ENCODE peak calls at places on chromosomes 2 and 18, in nine cellular contexts. M, W, T, J, I, R, Y, V and S are unnamed samples.

GRCh38 chr18:49697757-49698595 is 115.4 kb downstream of the ACAA2 start:
- DNase-seq in J (no peak), T (no peak), V (no peak), I (no peak), R (peak), Y (peak), W (peak), M (no peak), S (no peak)

GRCh38 chr2:172097557-172098131 is 5.1 kb downstream of the DLX2 start:
- DNase-seq in M (no peak), I (no peak), T (no peak), W (no peak), Y (no peak), R (no peak), J (no peak), V (no peak), S (no peak)

GRCh38 chr18:274313-274712 is 6.5 kb upstream of the THOC1 start:
- DNase-seq in W (no peak), T (no peak), I (no peak), Y (no peak), J (no peak), R (no peak), M (no peak), V (no peak), S (no peak)

GRCh38 chr2:25955869-25956535 is 26.3 kb downstream of the KIF3C start:
- DNase-seq in V (peak), W (no peak), R (no peak), Y (no peak), T (no peak), J (no peak), M (peak), I (no peak), S (no peak)

GRCh38 chr2:239993291-239993690 is 31.9 kb downstream of the NDUFA10 start:
- DNase-seq in Y (no peak), V (no peak), R (no peak), I (no peak), J (no peak), M (no peak), W (no peak), T (no peak), S (no peak)

GRCh38 chr18:50861617-50862016 is 17.3 kb upstream of the ME2 start:
- DNase-seq in V (no peak), T (no peak), Y (no peak), R (no peak), I (no peak), J (no peak), W (no peak), M (no peak), S (no peak)

GRCh38 chr2:28977176-28977875 is 3.8 kb upstream of the TOGARAM2 start:
- DNase-seq in I (no peak), V (no peak), T (no peak), Y (no peak), J (no peak), M (no peak), R (no peak), W (no peak), S (no peak)

GRCh38 chr18:71398530-71398929 is 1109.7 kb downstream of the SOCS6 start:
- DNase-seq in T (no peak), J (no peak), I (no peak), W (peak), V (peak), R (peak), M (peak), Y (peak), S (no peak)

GRCh38 chr18:67788784-67789545 is 272.4 kb upstream of the DSEL start:
- DNase-seq in V (no peak), M (no peak), Y (no peak), I (no peak), T (no peak), R (no peak), J (no peak), W (no peak), S (no peak)

GRCh38 chr2:138846216-138846821 is 66.1 kb upstream of the NXPH2 start:
- DNase-seq in V (peak), T (no peak), J (no peak), M (peak), Y (peak), R (peak), W (peak), I (no peak), S (peak)

GRCh38 chr2:75523313-75524275 is 37.1 kb downstream of the EVA1A start:
- DNase-seq in W (peak), Y (peak), M (no peak), I (no peak), R (peak), J (no peak), T (no peak), V (peak), S (peak)

GRCh38 chr18:23824235-23824634 is 135.0 kb downstream of the LAMA3 start:
- DNase-seq in T (no peak), W (peak), Y (no peak), R (no peak), I (no peak), J (no peak), M (no peak), V (peak), S (no peak)

GRCh38 chr2:109171444-109172334 is 42.7 kb downstream of the SH3RF3 start:
- DNase-seq in T (peak), R (peak), I (peak), M (no peak), Y (peak), V (peak), W (peak), J (peak), S (peak)

GRCh38 chr2:44075536-44075935 is 79.7 kb upstream of the LRPPRC start:
- DNase-seq in J (peak), R (peak), M (peak), T (peak), V (peak), Y (peak), W (peak), I (no peak), S (peak)

GRCh38 chr2:188675391-188676011 is 298.7 kb upstream of the COL3A1 start:
- DNase-seq in W (peak), M (no peak), R (peak), T (no peak), V (peak), Y (peak), J (no peak), I (no peak), S (peak)

GRCh38 chr2:133422946-133423345 is 145.3 kb downstream of the NCKAP5 start:
- DNase-seq in I (no peak), Y (peak), V (peak), W (peak), M (no peak), T (no peak), J (no peak), R (peak), S (peak)

GRCh38 chr2:218323526-218324472 is 31.5 kb upstream of the TMBIM1 start:
- DNase-seq in W (peak), J (no peak), Y (peak), V (peak), T (peak), I (peak), M (peak), R (peak), S (peak)

GRCh38 chr2:224325941-224326340 is 76.0 kb downstream of the FAM124B start:
- DNase-seq in T (no peak), J (no peak), R (no peak), V (no peak), Y (no peak), I (no peak), M (no peak), W (no peak), S (no peak)

GRCh38 chr18:3016584-3017292 is 3.8 kb upstream of the LPIN2 start:
- DNase-seq in M (peak), Y (no peak), I (no peak), W (no peak), T (no peak), V (peak), J (no peak), R (no peak), S (no peak)

GRCh38 chr18:13382683-13382989 is 164.1 kb downstream of the LDLRAD4 start:
- DNase-seq in Y (no peak), J (no peak), I (no peak), M (no peak), T (no peak), R (no peak), W (no peak), V (no peak), S (no peak)

GRCh38 chr18:22609642-22610041 is 191.9 kb upstream of the CTAGE1 start:
- DNase-seq in V (peak), R (peak), I (peak), T (peak), W (peak), J (peak), Y (peak), M (no peak), S (no peak)

GRCh38 chr2:132621131-132621875 is 48.7 kb downstream of the LYPD1 start:
- DNase-seq in W (no peak), Y (no peak), T (no peak), I (no peak), M (no peak), J (no peak), V (no peak), R (no peak), S (no peak)

GRCh38 chr18:24270358-24270936 is 127.2 kb downstream of the OSBPL1A start:
- DNase-seq in R (no peak), J (no peak), V (peak), I (no peak), Y (peak), T (no peak), W (no peak), M (no peak), S (no peak)

GRCh38 chr2:227655454-227655853 is 11.2 kb upstream of the SCYGR5 start:
- DNase-seq in V (peak), Y (peak), J (no peak), M (peak), W (peak), I (no peak), R (peak), T (peak), S (peak)

GRCh38 chr2:47771211-47771610 is 11.7 kb upstream of the MSH6 start:
- DNase-seq in W (peak), J (no peak), I (no peak), Y (peak), M (peak), V (peak), R (peak), T (no peak), S (peak)

GRCh38 chr2:99949963-99950362 is 192.4 kb downstream of the AFF3 start:
- DNase-seq in I (no peak), M (no peak), V (no peak), Y (no peak), T (no peak), J (no peak), R (no peak), W (no peak), S (no peak)

GRCh38 chr2:188976545-188977268 is 2.5 kb downstream of the COL3A1 start:
- DNase-seq in V (peak), R (peak), T (no peak), W (peak), Y (peak), I (no peak), M (no peak), J (no peak), S (peak)

GRCh38 chr2:200380139-200380561 is 73.7 kb downstream of the SPATS2L start:
- DNase-seq in M (no peak), T (no peak), W (no peak), J (no peak), V (no peak), R (no peak), Y (peak), I (no peak), S (no peak)
- H3K4me3 ChIP-seq in M (no peak), T (no peak), W (no peak), J (no peak), V (no peak), R (no peak), Y (no peak), I (no peak), S (no peak)

GRCh38 chr2:7014201-7014640 is 97.0 kb downstream of the RNF144A start:
- DNase-seq in I (no peak), M (peak), J (no peak), T (no peak), V (peak), Y (peak), W (peak), R (peak), S (peak)
- TF ChIP-seq CTCF in I (peak), M (peak), J (no peak), T (no peak), V (peak), Y (peak), W (peak), R (peak), S (peak)

GRCh38 chr2:27442282-27442980 is at the start of gene KRTCAP3:
- DNase-seq in R (no peak), M (no peak), T (no peak), J (no peak), I (peak), V (no peak), Y (no peak), W (no peak), S (no peak)

GRCh38 chr2:27442981-27443323 is 771 bp downstream of the KRTCAP3 start:
- DNase-seq in V (peak), R (no peak), W (no peak), T (no peak), J (no peak), I (no peak), M (no peak), Y (no peak), S (no peak)

GRCh38 chr2:27441226-27441926 is 805 bp upstream of the KRTCAP3 start:
- DNase-seq in J (no peak), V (no peak), Y (no peak), W (no peak), T (no peak), M (no peak), R (no peak), I (no peak), S (no peak)

GRCh38 chr2:27445155-27445554 is 3.0 kb downstream of the KRTCAP3 start:
- DNase-seq in R (no peak), M (no peak), V (no peak), J (no peak), I (no peak), W (no peak), Y (no peak), T (no peak), S (no peak)

DNA sequence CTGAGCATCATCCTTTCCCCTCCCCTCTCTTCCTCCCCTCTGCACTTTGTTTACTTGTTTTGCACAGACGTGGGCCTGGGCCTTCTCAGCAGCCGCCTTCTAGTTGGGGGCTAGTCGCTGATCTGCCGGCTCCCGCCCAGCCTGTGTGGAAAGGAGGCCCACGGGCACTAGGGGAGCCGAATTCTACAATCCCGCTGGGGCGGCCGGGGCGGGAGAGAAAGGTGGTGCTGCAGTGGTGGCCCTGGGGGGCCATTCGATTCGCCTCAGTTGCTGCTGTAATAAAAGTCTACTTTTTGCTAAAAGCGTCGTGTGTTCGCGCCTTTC is 261 bp upstream of the KRTCAP3 start:
- DNase-seq in R (no peak), Y (no peak), I (no peak), M (no peak), W (no peak), V (no peak), J (no peak), T (no peak), S (no peak)
- H3K4me3 ChIP-seq in R (no peak), Y (no peak), I (no peak), M (no peak), W (peak), V (no peak), J (no peak), T (peak), S (no peak)

DNA sequence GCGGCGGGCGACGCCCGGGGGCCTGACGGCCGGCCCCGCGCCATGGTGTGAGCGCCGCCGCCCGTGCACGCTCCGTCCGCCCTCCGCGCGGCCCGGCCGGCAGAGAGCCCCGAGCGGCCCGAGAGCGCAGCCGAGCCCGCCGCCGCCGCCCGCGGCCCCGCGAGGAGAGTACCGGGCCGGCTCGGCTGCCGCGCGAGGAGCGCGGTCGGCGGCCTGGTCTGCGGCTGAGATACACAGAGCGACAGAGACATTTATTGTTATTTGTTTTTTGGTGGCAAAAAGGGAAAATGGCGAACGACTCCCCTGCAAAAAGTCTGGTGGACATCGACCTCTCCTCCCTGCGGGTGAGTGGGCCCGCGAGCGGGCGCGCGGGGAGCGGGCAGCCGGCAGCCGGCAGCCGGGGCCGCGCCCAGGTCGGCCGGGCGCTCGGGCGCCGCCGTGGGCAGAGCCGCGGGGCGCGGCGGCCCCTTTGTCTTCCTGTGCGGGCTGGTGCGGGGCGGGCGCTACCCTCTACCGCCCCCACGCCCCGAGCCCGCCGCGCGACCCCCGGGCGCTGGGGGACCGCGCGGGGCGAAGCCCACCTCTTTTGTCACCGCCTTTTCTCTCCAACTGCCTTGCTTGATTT is 399 bp downstream of the MAP4K4 start:
- DNase-seq in V (no peak), M (peak), I (no peak), Y (no peak), R (no peak), J (no peak), T (no peak), W (peak), S (no peak)
- TF ChIP-seq CTCF in V (no peak), M (no peak), I (no peak), Y (no peak), R (no peak), J (no peak), T (no peak), W (no peak), S (no peak)

GRCh38 chr2:64731306-64731654 is 77.6 kb upstream of the SERTAD2 start:
- DNase-seq in Y (no peak), M (no peak), R (no peak), I (no peak), J (no peak), V (no peak), W (no peak), T (no peak), S (no peak)

GRCh38 chr2:64727843-64728463 is 74.2 kb upstream of the SERTAD2 start:
- DNase-seq in W (no peak), Y (no peak), M (peak), J (no peak), V (no peak), T (no peak), R (no peak), I (no peak), S (peak)

GRCh38 chr2:64730551-64731305 is 77.0 kb upstream of the SERTAD2 start:
- DNase-seq in T (peak), Y (peak), M (peak), W (peak), V (peak), R (peak), I (peak), J (peak), S (peak)

GRCh38 chr2:64722645-64723044 is 68.9 kb upstream of the SERTAD2 start:
- DNase-seq in I (no peak), Y (no peak), W (no peak), V (no peak), R (no peak), T (no peak), M (no peak), J (no peak), S (no peak)

DNA sequence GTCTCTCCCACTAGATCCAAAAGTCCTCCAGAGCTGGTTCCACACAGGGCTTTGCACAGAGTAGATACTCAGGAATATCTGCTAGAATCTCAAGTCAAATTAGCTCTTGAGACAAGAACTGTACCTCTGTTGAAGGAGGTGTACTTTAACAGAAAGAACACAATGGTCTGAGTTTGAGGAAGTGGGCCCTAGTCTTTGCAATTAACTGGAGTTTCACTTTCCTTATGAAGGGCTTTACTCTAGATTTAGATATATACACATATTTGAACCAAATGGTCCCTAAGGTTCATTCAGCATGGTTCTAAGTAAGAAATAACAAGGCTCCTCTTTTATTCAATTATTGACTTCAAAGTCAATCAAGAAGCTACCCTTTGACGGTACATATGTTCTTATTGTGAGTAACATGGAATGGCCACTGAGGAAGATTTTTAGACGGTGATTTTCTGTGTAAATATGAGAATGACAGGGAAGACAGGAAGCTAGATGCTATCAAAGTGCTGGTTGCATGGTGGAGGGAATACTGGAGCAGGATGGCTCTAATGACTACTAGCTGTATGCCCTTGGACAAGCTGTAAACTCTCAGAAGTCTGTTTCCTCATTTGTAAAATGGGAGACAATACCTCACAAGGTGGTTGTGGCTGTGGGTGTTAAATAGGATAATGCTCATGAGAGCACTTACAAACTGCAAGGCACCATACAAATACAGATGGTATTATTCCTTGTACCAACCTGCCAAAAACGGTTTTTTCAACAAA is 73.5 kb upstream of the SERTAD2 start:
- DNase-seq in T (no peak), Y (no peak), M (peak), V (no peak), W (no peak), I (no peak), R (no peak), J (no peak), S (no peak)
- H3K4me3 ChIP-seq in T (no peak), Y (no peak), M (peak), V (no peak), W (no peak), I (no peak), R (no peak), J (no peak), S (no peak)

DNA sequence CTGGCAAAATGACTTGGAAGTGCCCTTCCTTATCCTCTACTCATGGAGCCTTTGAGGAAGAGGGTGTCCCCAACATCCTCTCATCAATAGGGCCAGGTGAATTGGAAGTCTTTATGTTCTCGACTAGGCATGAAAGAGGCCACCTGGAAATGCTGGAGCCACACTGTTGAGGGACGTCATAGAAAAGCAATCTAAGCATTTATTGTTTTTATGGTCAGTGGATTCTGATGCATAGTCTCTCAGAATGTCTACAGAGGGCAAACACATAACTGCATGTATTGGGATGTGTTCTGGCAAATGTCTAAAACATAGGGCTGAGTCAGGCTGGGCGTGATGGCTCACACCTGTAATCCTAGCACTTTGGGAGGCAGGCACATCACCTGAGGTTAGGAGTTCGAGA is 246.6 kb upstream of the SP5 start:
- DNase-seq in I (no peak), V (no peak), T (no peak), J (no peak), M (no peak), R (no peak), W (no peak), Y (no peak), S (no peak)
- TF ChIP-seq CTCF in I (no peak), V (no peak), T (no peak), J (no peak), M (no peak), R (no peak), W (no peak), Y (no peak), S (no peak)

DNA sequence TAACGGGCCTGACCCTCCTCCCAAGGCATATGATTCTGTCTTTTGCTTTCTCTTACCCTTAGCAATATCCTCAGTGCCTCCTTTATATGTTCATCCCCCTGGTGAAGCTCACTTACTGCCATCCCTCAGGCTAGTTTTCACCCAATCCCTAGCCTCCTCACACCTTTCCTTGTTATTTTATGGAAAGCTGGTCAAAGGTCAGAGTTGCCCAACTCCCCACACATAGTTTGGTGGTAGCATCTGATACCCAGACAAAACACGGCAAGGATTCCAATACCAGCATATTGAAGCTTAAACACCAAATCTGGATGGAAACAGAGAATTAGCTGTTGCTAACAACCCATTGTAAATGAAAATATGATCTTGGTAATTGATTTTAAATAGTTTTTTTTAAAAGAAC is 82.1 kb downstream of the BCL2 start:
- DNase-seq in R (peak), Y (no peak), V (no peak), I (no peak), T (no peak), M (no peak), W (peak), J (no peak), S (peak)
- H3K4me3 ChIP-seq in R (no peak), Y (no peak), V (no peak), I (no peak), T (peak), M (no peak), W (no peak), J (no peak), S (no peak)